ENCODE peak calls at places on chromosomes 13 and 19, in six cellular contexts. L is tibial nerve; Q is GM12864; Z is colonic mucosa; R is naive thymus-derived CD4-positive, alpha-beta T cell; F is mesendoderm. Y is an unnamed sample.

GRCh38 chr13:57632276-57633140 is 964 bp downstream of the PCDH17 start:
- DNase-seq in F (peak; percentile 72), Z (no peak), L (no peak), R (no peak), Q (no peak), Y (no peak)

GRCh38 chr13:75839418-75839817 is 203.3 kb downstream of the LMO7 start:
- DNase-seq in Z (no peak), F (no peak), R (peak; percentile 6), Q (no peak), L (no peak), Y (no peak)

GRCh38 chr13:96817336-96817941 is 176.8 kb downstream of the OXGR1 start:
- DNase-seq in F (peak; percentile 55), R (no peak), Q (no peak), Z (no peak), L (no peak), Y (no peak)

GRCh38 chr19:789473-790052 is 7.7 kb upstream of the PTBP1 start:
- DNase-seq in Z (no peak), Q (no peak), L (no peak), F (peak; percentile 77), R (no peak), Y (no peak)

GRCh38 chr19:49847731-49848696 is 2.9 kb upstream of the PTOV1 start:
- DNase-seq in Z (no peak), Q (no peak), R (no peak), L (no peak), F (no peak), Y (peak; percentile 61)

GRCh38 chr19:46232938-46233621 is 3.5 kb downstream of the IGFL1 start:
- DNase-seq in Q (no peak), Z (no peak), R (no peak), L (no peak), F (no peak), Y (no peak)

GRCh38 chr13:43567608-43568007 is 219.2 kb downstream of the ENOX1 start:
- DNase-seq in R (no peak), Z (no peak), Q (no peak), F (no peak), L (no peak), Y (no peak)

GRCh38 chr19:11463391-11463790 is 17.5 kb downstream of the ELAVL3 start:
- DNase-seq in Z (no peak), L (no peak), Q (no peak), R (no peak), F (no peak), Y (no peak)

GRCh38 chr19:58439576-58440554 is at the start of gene ZNF132:
- DNase-seq in Q (peak; percentile 99), R (peak; percentile 94), L (peak; percentile 95), F (peak; percentile 100), Z (peak; percentile 97), Y (peak; percentile 99)

GRCh38 chr19:23093832-23094231 is 23.0 kb upstream of the ZNF730 start:
- DNase-seq in Q (no peak), F (peak; percentile 64), R (no peak), L (no peak), Z (no peak), Y (no peak)

GRCh38 chr19:56639217-56639616 is 3.7 kb upstream of the SMIM17 start:
- DNase-seq in L (no peak), Z (no peak), R (no peak), Q (no peak), F (peak; percentile 63), Y (no peak)

GRCh38 chr19:36460046-36460445 is 29.3 kb downstream of the ZNF566 start:
- DNase-seq in F (no peak), L (no peak), R (no peak), Q (no peak), Z (no peak), Y (no peak)

GRCh38 chr19:51511353-51511752 is 9.8 kb upstream of the SIGLEC12 start:
- DNase-seq in Q (no peak), F (peak; percentile 4), L (no peak), Z (no peak), R (no peak), Y (no peak)

DNA sequence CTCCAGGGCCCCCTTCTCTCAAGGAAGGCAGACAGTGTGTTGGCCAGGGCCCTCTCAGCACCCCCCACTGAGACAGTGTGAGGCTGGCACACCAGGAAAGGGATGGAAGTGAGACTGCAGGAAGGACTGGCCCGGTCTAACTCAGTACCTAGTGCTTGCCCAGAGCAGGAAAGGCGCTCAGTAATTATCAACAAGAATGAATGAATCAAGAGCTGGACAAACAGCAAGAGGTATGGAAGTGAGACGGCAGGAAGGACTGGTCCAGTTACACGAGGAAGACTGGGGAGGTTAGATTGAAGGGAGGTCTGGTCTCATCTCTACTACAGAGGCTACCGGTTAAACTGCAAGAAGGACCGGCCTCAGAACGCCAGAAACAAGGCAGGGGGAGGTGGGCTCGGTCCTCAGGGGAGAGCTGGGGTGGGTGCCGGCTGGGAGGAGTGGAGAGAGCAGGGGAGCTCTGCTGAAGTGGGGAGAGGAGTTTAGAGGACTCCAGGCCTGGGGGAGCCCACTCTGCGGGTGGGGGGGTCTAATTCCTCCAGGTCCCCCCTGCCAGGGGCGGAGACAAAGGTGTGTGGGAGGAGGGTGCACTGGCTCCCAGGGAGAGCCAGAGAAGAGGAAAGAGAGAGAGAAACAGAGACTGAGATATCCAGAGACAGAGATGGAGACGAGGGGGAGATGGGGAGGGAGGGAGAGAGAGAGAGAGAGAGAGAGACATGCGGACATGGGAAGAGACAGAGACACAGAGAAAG is 1.1 kb downstream of the SLC8A2 start:
- DNase-seq in Q (no peak), L (no peak), Z (no peak), F (no peak), R (no peak), Y (no peak)
- H3K4me3 ChIP-seq in Q (no peak overlapping the region), L (no peak overlapping the region), Z (no peak overlapping the region), F (no peak overlapping the region), R (no peak overlapping the region), Y (no peak overlapping the region)

GRCh38 chr13:35470671-35471465 is 5.6 kb downstream of the MAB21L1 start:
- DNase-seq in Z (peak; percentile 30), L (peak; percentile 28), Q (no peak), F (peak; percentile 85), R (no peak), Y (no peak)
- H3K4me3 ChIP-seq in Z (peak overlapping the region; percentile 34), L (peak overlapping the region; percentile 75), Q (no peak overlapping the region), F (peak overlapping the region; percentile 33), R (no peak overlapping the region), Y (peak overlapping the region; percentile 76)

DNA sequence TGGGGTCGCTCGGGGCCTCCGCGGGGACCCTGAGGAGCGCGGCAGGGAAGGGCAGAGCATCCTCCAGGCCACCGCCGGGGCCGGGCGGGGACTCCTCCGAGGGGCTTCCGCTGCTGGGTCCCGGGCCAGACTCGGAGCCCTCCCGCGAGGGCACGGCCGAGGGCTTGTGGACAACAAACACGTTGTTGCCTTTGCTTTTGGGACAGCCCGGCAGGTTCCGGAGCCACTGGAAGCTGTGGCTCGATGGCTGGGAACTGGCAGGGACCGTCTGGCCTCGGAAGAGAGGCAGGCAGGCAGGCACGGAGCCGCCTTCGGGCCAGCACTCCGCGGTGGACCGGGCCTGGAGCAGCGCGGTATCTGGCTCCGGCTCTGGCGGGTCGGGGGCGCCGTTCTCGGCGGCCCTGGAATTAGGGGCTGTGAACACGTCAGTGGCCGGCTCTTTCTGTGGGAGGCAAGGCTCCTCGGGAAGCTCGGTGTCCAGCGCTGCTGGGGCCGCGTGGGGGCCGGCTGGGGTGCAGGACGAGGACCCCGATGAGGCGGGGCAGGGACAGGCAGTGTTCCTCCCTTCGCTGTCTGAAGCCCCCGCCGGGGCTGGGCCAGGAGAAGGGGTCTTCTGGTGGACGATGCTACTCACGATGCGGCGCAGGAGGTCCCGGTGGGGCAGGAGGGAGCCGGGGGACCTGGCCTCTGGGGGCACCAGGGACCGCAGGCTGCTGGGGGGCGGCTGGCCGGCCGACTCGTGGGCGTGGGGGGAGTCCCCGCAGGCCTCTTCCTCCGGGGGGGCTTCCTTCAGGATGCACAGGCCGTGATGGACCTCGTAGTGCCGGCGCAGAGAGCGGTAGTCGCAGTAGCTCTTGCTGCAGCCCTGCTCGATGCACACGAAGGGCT is 27.6 kb downstream of the ZNF541 start:
- DNase-seq in F (no peak), Q (no peak), R (peak; percentile 13), L (no peak), Z (no peak), Y (no peak)
- H3K4me3 ChIP-seq in F (no peak overlapping the region), Q (no peak overlapping the region), R (no peak overlapping the region), L (peak overlapping the region; percentile 25), Z (no peak overlapping the region), Y (no peak overlapping the region)

GRCh38 chr13:42377640-42378382 is 105.9 kb downstream of the AKAP11 start:
- DNase-seq in Z (no peak), R (no peak), Q (peak; percentile 99), F (peak; percentile 87), L (no peak), Y (no peak)
- H3K4me3 ChIP-seq in Z (no peak overlapping the region), R (no peak overlapping the region), Q (no peak overlapping the region), F (no peak overlapping the region), L (no peak overlapping the region), Y (no peak overlapping the region)

GRCh38 chr19:6216236-6216995 is 63.4 kb downstream of the MLLT1 start:
- DNase-seq in R (no peak), Z (no peak), L (no peak), Q (no peak), F (no peak), Y (no peak)
- H3K4me3 ChIP-seq in R (no peak overlapping the region), Z (no peak overlapping the region), L (no peak overlapping the region), Q (no peak overlapping the region), F (no peak overlapping the region), Y (no peak overlapping the region)

DNA sequence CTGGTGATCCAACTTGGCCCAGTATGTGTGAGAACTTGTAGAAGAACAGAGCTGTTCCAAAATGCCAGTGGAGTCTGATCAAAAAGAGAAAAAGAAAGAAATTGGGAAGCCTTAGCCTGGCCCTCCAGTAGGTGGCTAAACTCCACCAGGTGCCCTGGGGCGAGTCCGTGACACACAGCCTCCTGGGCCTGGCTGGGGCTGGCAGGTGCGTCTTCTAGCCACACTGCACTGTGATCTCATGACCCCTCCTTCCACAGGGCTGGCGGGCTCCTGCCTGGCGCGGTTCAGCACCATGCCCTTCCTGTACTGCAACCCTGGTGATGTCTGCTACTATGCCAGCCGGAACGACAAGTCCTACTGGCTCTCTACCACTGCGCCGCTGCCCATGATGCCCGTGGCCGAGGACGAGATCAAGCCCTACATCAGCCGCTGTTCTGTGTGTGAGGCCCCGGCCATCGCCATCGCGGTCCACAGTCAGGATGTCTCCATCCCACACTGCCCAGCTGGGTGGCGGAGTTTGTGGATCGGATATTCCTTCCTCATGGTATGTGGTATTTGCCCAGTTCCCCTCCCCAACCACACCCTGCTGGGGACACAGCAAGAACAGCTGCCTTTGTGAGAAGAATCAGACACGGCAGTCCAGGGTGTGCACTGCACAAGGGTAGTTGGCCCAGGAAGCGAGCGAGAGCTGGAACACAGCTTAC is 53.7 kb downstream of the RAB20 start:
- DNase-seq in Z (peak; percentile 87), L (no peak), F (no peak), Q (no peak), R (no peak), Y (no peak)
- H3K4me3 ChIP-seq in Z (no peak overlapping the region), L (no peak overlapping the region), F (no peak overlapping the region), Q (no peak overlapping the region), R (no peak overlapping the region), Y (no peak overlapping the region)

GRCh38 chr19:18218159-18218558 is 8.1 kb downstream of the PDE4C start:
- DNase-seq in Z (no peak), L (no peak), F (no peak), R (no peak), Q (no peak), Y (no peak)

GRCh38 chr19:18218600-18218999 is 7.6 kb downstream of the PDE4C start:
- DNase-seq in Z (no peak), Q (no peak), R (no peak), L (no peak), F (no peak), Y (no peak)

GRCh38 chr19:18221815-18222725 is 4.2 kb downstream of the PDE4C start:
- DNase-seq in L (no peak), F (no peak), R (no peak), Z (no peak), Q (no peak), Y (no peak)

GRCh38 chr19:18220632-18221275 is 5.5 kb downstream of the PDE4C start:
- DNase-seq in F (peak; percentile 81), Z (no peak), Q (no peak), L (no peak), R (no peak), Y (no peak)

GRCh38 chr19:18219911-18220631 is 6.2 kb downstream of the PDE4C start:
- DNase-seq in L (no peak), Q (no peak), F (no peak), R (no peak), Z (no peak), Y (no peak)
- H3K4me3 ChIP-seq in L (no peak overlapping the region), Q (no peak overlapping the region), F (no peak overlapping the region), R (no peak overlapping the region), Z (no peak overlapping the region), Y (no peak overlapping the region)

Y was measured in skeletal muscle cell.